ENCODE peak calls at places on chromosomes 4 and X, in seven cellular contexts. H, F, I, P, J, R and Z are unnamed samples.

GRCh38 chr4:105587851-105588250 is 35.4 kb downstream of the ARHGEF38 start:
- DNase-seq in H (no peak), F (no peak), I (no peak), P (no peak), J (no peak), R (no peak), Z (no peak)

GRCh38 chrX:39813631-39814246 is 284.0 kb downstream of the BCOR start:
- DNase-seq in H (no peak), F (no peak), I (no peak), P (no peak), J (no peak), R (peak), Z (no peak)

GRCh38 chr4:3701271-3702083 is 64.7 kb upstream of the ADRA2C start:
- DNase-seq in H (no peak), F (no peak), I (no peak), P (no peak), J (no peak), R (no peak), Z (no peak)

GRCh38 chr4:29390921-29391320 is 1329.2 kb upstream of the PCDH7 start:
- DNase-seq in H (no peak), F (no peak), I (no peak), P (no peak), J (no peak), R (no peak), Z (no peak)

GRCh38 chrX:101659601-101660063 is at the start of gene ARMCX2:
- DNase-seq in H (peak), F (peak), I (no peak), P (no peak), J (no peak), R (peak), Z (peak)

GRCh38 chr4:96295143-96295763 is 455.4 kb downstream of the PDHA2 start:
- DNase-seq in H (no peak), F (no peak), I (no peak), P (no peak), J (no peak), R (no peak), Z (no peak)

GRCh38 chr4:145881991-145882390 is 56.6 kb downstream of the ZNF827 start:
- DNase-seq in H (peak), F (no peak), I (no peak), P (no peak), J (no peak), R (no peak), Z (no peak)

GRCh38 chr4:152050098-152050497 is 289.3 kb upstream of the GATB start:
- DNase-seq in H (no peak), F (no peak), I (no peak), P (no peak), J (no peak), R (no peak), Z (no peak)

GRCh38 chr4:165709973-165710526 is 163.0 kb upstream of the TLL1 start:
- DNase-seq in H (no peak), F (no peak), I (no peak), P (no peak), J (no peak), R (no peak), Z (no peak)

GRCh38 chrX:44432641-44433040 is 89.2 kb upstream of the EFHC2 start:
- DNase-seq in H (no peak), F (no peak), I (peak), P (no peak), J (no peak), R (peak), Z (no peak)

GRCh38 chr4:109436504-109436903 is 2.9 kb downstream of the SEC24B start:
- DNase-seq in H (no peak), F (no peak), I (no peak), P (no peak), J (no peak), R (no peak), Z (no peak)

GRCh38 chr4:133152330-133152791 is 3.3 kb downstream of the PCDH10 start:
- DNase-seq in H (peak), F (no peak), I (no peak), P (no peak), J (no peak), R (peak), Z (no peak)

GRCh38 chr4:41496980-41497379 is 41.0 kb upstream of the LIMCH1 start:
- DNase-seq in H (no peak), F (no peak), I (no peak), P (no peak), J (no peak), R (no peak), Z (no peak)

GRCh38 chr4:129240816-129241215 is 144.9 kb downstream of the C4orf33 start:
- DNase-seq in H (no peak), F (no peak), I (no peak), P (no peak), J (no peak), R (no peak), Z (no peak)

GRCh38 chr4:144645621-144646522 is at the start of gene HHIP:
- DNase-seq in H (peak), F (no peak), I (no peak), P (peak), J (no peak), R (peak), Z (peak)

GRCh38 chr4:119559044-119559647 is 69.5 kb downstream of the PDE5A start:
- DNase-seq in H (no peak), F (no peak), I (no peak), P (peak), J (no peak), R (peak), Z (peak)

GRCh38 chr4:71685975-71686374 is 97.9 kb downstream of the GC start:
- DNase-seq in H (no peak), F (no peak), I (no peak), P (no peak), J (no peak), R (no peak), Z (no peak)

GRCh38 chr4:52198356-52198755 is 147.3 kb downstream of the SPATA18 start:
- DNase-seq in H (no peak), F (no peak), I (no peak), P (no peak), J (no peak), R (no peak), Z (no peak)

GRCh38 chr4:119152741-119153140 is 17.1 kb downstream of the MYOZ2 start:
- DNase-seq in H (no peak), F (no peak), I (no peak), P (no peak), J (no peak), R (no peak), Z (no peak)

GRCh38 chr4:8512510-8512909 is 67.7 kb upstream of the GPR78 start:
- DNase-seq in H (no peak), F (no peak), I (no peak), P (no peak), J (no peak), R (no peak), Z (no peak)

GRCh38 chr4:92163348-92163747 is 140.4 kb upstream of the GRID2 start:
- DNase-seq in H (no peak), F (no peak), I (no peak), P (peak), J (no peak), R (peak), Z (no peak)

GRCh38 chrX:12548746-12549145 is 242.5 kb upstream of the PRPS2 start:
- DNase-seq in H (peak), F (no peak), I (no peak), P (peak), J (no peak), R (peak), Z (peak)

GRCh38 chr4:89752932-89753598 is 83.9 kb downstream of the SNCA start:
- DNase-seq in H (no peak), F (no peak), I (peak), P (peak), J (no peak), R (peak), Z (peak)

GRCh38 chrX:54561622-54562021 is 31.6 kb downstream of the GNL3L start:
- DNase-seq in H (no peak), F (no peak), I (no peak), P (no peak), J (no peak), R (no peak), Z (no peak)

GRCh38 chr4:153383131-153383530 is 38.6 kb downstream of the MND1 start:
- DNase-seq in H (no peak), F (no peak), I (no peak), P (no peak), J (no peak), R (peak), Z (peak)

GRCh38 chr4:151687021-151687640 is 73.7 kb downstream of the GATB start:
- DNase-seq in H (no peak), F (no peak), I (no peak), P (no peak), J (no peak), R (no peak), Z (no peak)

GRCh38 chrX:136619889-136620505 is 28.0 kb upstream of the CD40LG start:
- DNase-seq in H (peak), F (no peak), I (no peak), P (no peak), J (no peak), R (no peak), Z (no peak)

GRCh38 chr4:40264497-40264896 is 67.7 kb downstream of the RHOH start:
- DNase-seq in H (no peak), F (no peak), I (no peak), P (no peak), J (no peak), R (peak), Z (no peak)

GRCh38 chr4:13476915-13477314 is 7.2 kb downstream of the RAB28 start:
- DNase-seq in H (no peak), F (no peak), I (peak), P (no peak), J (no peak), R (peak), Z (no peak)

GRCh38 chrX:24838624-24839023 is 144.9 kb downstream of the POLA1 start:
- DNase-seq in H (no peak), F (peak), I (no peak), P (peak), J (no peak), R (peak), Z (peak)

GRCh38 chrX:109890910-109891502 is 111.9 kb upstream of the TMEM164 start:
- DNase-seq in H (peak), F (peak), I (no peak), P (peak), J (no peak), R (peak), Z (peak)

GRCh38 chr4:166172619-166173018 is 299.6 kb downstream of the TLL1 start:
- DNase-seq in H (no peak), F (no peak), I (no peak), P (no peak), J (no peak), R (no peak), Z (no peak)

GRCh38 chr4:163166041-163166579 is 580 bp downstream of the NAF1 start:
- DNase-seq in H (peak), F (peak), I (no peak), P (peak), J (peak), R (peak), Z (peak)

GRCh38 chr4:41214158-41215146 is at the start of gene APBB2:
- DNase-seq in H (peak), F (peak), I (peak), P (peak), J (no peak), R (peak), Z (peak)

GRCh38 chr4:138175337-138175794 is 66.8 kb downstream of the SLC7A11 start:
- DNase-seq in H (no peak), F (no peak), I (no peak), P (no peak), J (no peak), R (peak), Z (peak)

GRCh38 chrX:153628665-153629064 is 18.3 kb upstream of the DUSP9 start:
- DNase-seq in H (no peak), F (no peak), I (no peak), P (no peak), J (no peak), R (no peak), Z (no peak)